ENCODE peak calls at places on chromosome 15, in nine cellular contexts. O is right lobe of liver; N is cardiac muscle cell; X is brain microvascular endothelial cell; T is CD8-positive, alpha-beta T cell; B is ovary; L is WERI-Rb-1; E is fibroblast of mammary gland; U is GM12865. Z is an unnamed sample.
A peak's percentile ranks its signal among the peaks of the same experiment; 100 is the strongest.

GRCh38 chr15:28098360-28098765 is 752 bp downstream of the OCA2 start:
- DNase-seq in O (no peak), N (no peak), X (no peak), T (no peak), B (no peak), L (no peak), E (no peak), U (no peak), Z (no peak)

GRCh38 chr15:100245496-100245838 is 96.3 kb downstream of the ADAMTS17 start:
- DNase-seq in O (peak; percentile 74), N (no peak), X (no peak), T (no peak), B (no peak), L (no peak), E (no peak), U (no peak), Z (no peak)

GRCh38 chr15:98620020-98620419 is 28.3 kb upstream of the IGF1R start:
- DNase-seq in O (no peak), N (peak; percentile 23), X (no peak), T (no peak), B (no peak), L (no peak), E (no peak), U (no peak), Z (no peak)

GRCh38 chr15:33729648-33730047 is 238.6 kb upstream of the CHRM5 start:
- DNase-seq in O (no peak), N (peak; percentile 25), X (no peak), T (no peak), B (no peak), L (no peak), E (peak; percentile 27), U (no peak), Z (peak; percentile 43)

GRCh38 chr15:58627706-58628105 is 121.8 kb downstream of the ADAM10 start:
- DNase-seq in O (no peak), N (no peak), X (no peak), T (no peak), B (no peak), L (no peak), E (peak; percentile 5), U (no peak), Z (peak; percentile 53)

GRCh38 chr15:39728844-39729243 is 53.8 kb downstream of the FSIP1 start:
- DNase-seq in O (no peak), N (no peak), X (no peak), T (no peak), B (no peak), L (no peak), E (no peak), U (no peak), Z (peak; percentile 28)

GRCh38 chr15:43317566-43318184 is 12.7 kb downstream of the LCMT2 start:
- DNase-seq in O (no peak), N (no peak), X (no peak), T (no peak), B (no peak), L (no peak), E (no peak), U (no peak), Z (no peak)

GRCh38 chr15:72835289-72835890 is 51.8 kb upstream of the ADPGK start:
- DNase-seq in O (no peak), N (peak; percentile 43), X (no peak), T (no peak), B (no peak), L (peak; percentile 93), E (peak; percentile 6), U (peak; percentile 8), Z (peak; percentile 49)

DNA sequence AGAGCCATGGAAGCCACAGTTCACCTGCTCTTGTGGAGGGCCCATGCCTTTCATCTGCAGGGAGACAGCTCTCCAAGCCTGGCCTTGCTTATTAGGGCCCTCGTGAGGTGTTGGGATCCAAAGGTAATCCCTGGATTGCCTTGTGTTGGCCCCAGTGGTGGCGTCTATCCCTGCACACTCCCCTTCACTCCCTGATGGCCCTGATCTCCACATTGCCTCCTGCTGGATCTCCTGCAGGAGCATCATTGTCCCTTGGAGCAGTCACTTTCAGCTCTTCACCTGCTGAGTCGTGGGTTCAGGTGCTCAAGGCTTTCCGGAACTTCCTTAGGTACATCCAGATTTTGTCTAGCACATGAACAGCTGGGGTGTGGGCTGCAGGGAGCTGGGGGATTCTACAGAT is 7.0 kb downstream of the PPCDC start:
- DNase-seq in O (no peak), N (no peak), X (no peak), T (no peak), B (no peak), L (peak; percentile 60), E (no peak), U (no peak), Z (no peak)
- H3K4me3 ChIP-seq in O (no peak overlapping the region), N (no peak overlapping the region), X (no peak overlapping the region), T (no peak overlapping the region), B (no peak overlapping the region), L (no peak overlapping the region), E (no peak overlapping the region), U (no peak overlapping the region), Z (no peak overlapping the region)

GRCh38 chr15:88487796-88488523 is 20.5 kb downstream of the MRPS11 start:
- DNase-seq in O (no peak), N (no peak), X (no peak), T (no peak), B (no peak), L (no peak), E (no peak), U (no peak), Z (no peak)

GRCh38 chr15:88490036-88490435 is 22.5 kb downstream of the MRPS11 start:
- DNase-seq in O (no peak), N (no peak), X (no peak), T (no peak), B (no peak), L (no peak), E (no peak), U (no peak), Z (no peak)

GRCh38 chr15:88491158-88491557 is 23.6 kb downstream of the MRPS11 start:
- DNase-seq in O (no peak), N (no peak), X (no peak), T (no peak), B (no peak), L (no peak), E (no peak), U (no peak), Z (no peak)

GRCh38 chr15:88487176-88487795 is 19.8 kb downstream of the MRPS11 start:
- DNase-seq in O (no peak), N (no peak), X (no peak), T (no peak), B (no peak), L (peak; percentile 46), E (no peak), U (no peak), Z (no peak)

GRCh38 chr15:88489321-88489720 is 21.8 kb downstream of the MRPS11 start:
- DNase-seq in O (no peak), N (no peak), X (no peak), T (no peak), B (no peak), L (no peak), E (no peak), U (no peak), Z (no peak)
- TF ChIP-seq CTCF in O (no peak), N (no peak), X (no peak), T (no peak), B (no peak), L (peak; percentile 53), E (no peak), U (no peak), Z (peak; percentile 11)

GRCh38 chr15:64153480-64154367 is 2.2 kb downstream of the SNX22 start:
- DNase-seq in O (peak; percentile 92), N (peak; percentile 90), X (peak; percentile 80), T (peak; percentile 93), B (peak; percentile 91), L (peak; percentile 92), E (peak; percentile 78), U (peak; percentile 97), Z (peak; percentile 91)
- H3K4me3 ChIP-seq in O (no peak overlapping the region), N (no peak overlapping the region), X (no peak overlapping the region), T (no peak overlapping the region), B (no peak overlapping the region), L (no peak overlapping the region), E (no peak overlapping the region), U (peak overlapping the region; percentile 81), Z (no peak overlapping the region)

DNA sequence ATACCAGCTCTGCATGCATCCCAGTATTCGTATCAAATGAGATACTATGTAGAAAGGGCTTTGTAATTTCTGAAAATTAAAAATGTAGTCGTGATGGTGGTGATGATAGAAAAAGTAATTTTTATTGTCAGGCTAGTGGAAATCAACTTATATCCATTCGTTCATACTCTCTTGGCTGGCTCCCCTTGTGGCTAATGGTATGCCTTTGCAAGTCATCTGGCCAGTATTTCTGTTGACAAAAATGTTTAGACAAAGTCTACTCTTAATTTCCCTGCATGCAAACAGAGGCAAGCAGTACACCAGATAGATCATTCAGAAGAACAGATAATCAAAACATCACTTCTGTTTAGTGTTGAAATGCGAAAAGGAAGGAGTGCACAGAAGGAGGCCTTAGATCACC is 49.6 kb upstream of the DUT start:
- DNase-seq in O (no peak), N (no peak), X (no peak), T (no peak), B (no peak), L (no peak), E (no peak), U (no peak), Z (no peak)
- TF ChIP-seq CTCF in O (no peak), N (no peak), X (peak; percentile 29), T (no peak), B (no peak), L (no peak), E (no peak), U (no peak), Z (peak; percentile 31)

GRCh38 chr15:60720493-60721231 is 241.7 kb upstream of the ICE2 start:
- DNase-seq in O (no peak), N (no peak), X (no peak), T (peak; percentile 38), B (no peak), L (no peak), E (no peak), U (peak; percentile 83), Z (no peak)
- H3K4me3 ChIP-seq in O (no peak overlapping the region), N (no peak overlapping the region), X (no peak overlapping the region), T (peak overlapping the region; percentile 46), B (no peak overlapping the region), L (no peak overlapping the region), E (no peak overlapping the region), U (peak overlapping the region; percentile 22), Z (no peak overlapping the region)

Z was measured in choroid plexus epithelial cell.